ENCODE peak calls at places on chromosomes 11 and 22, in nine cellular contexts. M, P, C, V, T, R, E, N and Q are unnamed samples.

GRCh38 chr11:107859459-107860239 is 1.1 kb upstream of the SLC35F2 start:
- DNase-seq in M (no peak), P (peak; percentile 42), C (peak; percentile 30), V (peak; percentile 15), T (no peak), R (peak; percentile 79), E (peak; percentile 35), N (peak; percentile 49), Q (peak; percentile 21)

GRCh38 chr11:128210148-128210940 is 377.0 kb downstream of the ETS1 start:
- DNase-seq in M (no peak), P (no peak), C (no peak), V (no peak), T (no peak), R (no peak), E (peak; percentile 99), N (peak; percentile 95), Q (no peak)

GRCh38 chr22:31229402-31230140 is 17.5 kb downstream of the LIMK2 start:
- DNase-seq in M (no peak), P (no peak), C (no peak), V (no peak), T (no peak), R (peak; percentile 76), E (peak; percentile 29), N (peak; percentile 36), Q (no peak)

GRCh38 chr11:6418199-6418957 is 516 bp downstream of the APBB1 start:
- DNase-seq in M (no peak), P (no peak), C (no peak), V (no peak), T (no peak), R (peak; percentile 38), E (no peak), N (peak; percentile 46), Q (no peak)

GRCh38 chr11:61963282-61964057 is 4.0 kb downstream of the FTH1 start:
- DNase-seq in M (no peak), P (no peak), C (peak; percentile 91), V (no peak), T (no peak), R (no peak), E (peak; percentile 56), N (peak; percentile 85), Q (no peak)

GRCh38 chr11:45028921-45029680 is 78.4 kb upstream of the TP53I11 start:
- DNase-seq in M (no peak), P (no peak), C (no peak), V (no peak), T (no peak), R (no peak), E (no peak), N (no peak), Q (no peak)

GRCh38 chr11:75249704-75250103 is 9.1 kb downstream of the TPBGL start:
- DNase-seq in M (no peak), P (no peak), C (no peak), V (no peak), T (no peak), R (no peak), E (no peak), N (no peak), Q (no peak)

GRCh38 chr11:126891556-126892217 is 108.9 kb downstream of the KIRREL3 start:
- DNase-seq in M (no peak), P (no peak), C (no peak), V (no peak), T (no peak), R (no peak), E (no peak), N (peak; percentile 34), Q (no peak)

GRCh38 chr22:29167032-29167911 is 38.4 kb upstream of the EMID1 start:
- DNase-seq in M (no peak), P (peak; percentile 77), C (peak; percentile 95), V (no peak), T (peak; percentile 26), R (no peak), E (no peak), N (no peak), Q (no peak)

GRCh38 chr22:31944700-31945477 is 554 bp downstream of the YWHAH start:
- DNase-seq in M (peak; percentile 47), P (peak; percentile 50), C (no peak), V (peak; percentile 33), T (no peak), R (peak; percentile 70), E (peak; percentile 22), N (no peak), Q (peak; percentile 21)

GRCh38 chr11:2306971-2307732 is 5.3 kb downstream of the TSPAN32 start:
- DNase-seq in M (no peak), P (no peak), C (no peak), V (no peak), T (no peak), R (no peak), E (peak; percentile 22), N (peak; percentile 55), Q (no peak)

GRCh38 chr11:128291043-128291442 is 296.3 kb downstream of the ETS1 start:
- DNase-seq in M (no peak), P (no peak), C (no peak), V (no peak), T (no peak), R (peak; percentile 35), E (no peak), N (no peak), Q (no peak)

GRCh38 chr11:103897156-103897555 is 139.3 kb upstream of the DDI1 start:
- DNase-seq in M (no peak), P (no peak), C (peak; percentile 46), V (no peak), T (no peak), R (no peak), E (no peak), N (peak; percentile 10), Q (no peak)

GRCh38 chr22:24128631-24129601 is 52.4 kb upstream of the SUSD2 start:
- DNase-seq in M (no peak), P (no peak), C (peak; percentile 10), V (no peak), T (no peak), R (no peak), E (no peak), N (no peak), Q (no peak)

GRCh38 chr11:45180888-45181594 is 34.6 kb downstream of the PRDM11 start:
- DNase-seq in M (peak; percentile 61), P (peak; percentile 69), C (peak; percentile 51), V (no peak), T (peak; percentile 7), R (peak; percentile 69), E (peak; percentile 76), N (peak; percentile 87), Q (peak; percentile 7)

GRCh38 chr22:44623771-44624510 is 78.1 kb upstream of the PRR5 start:
- DNase-seq in M (peak; percentile 73), P (no peak), C (peak; percentile 19), V (no peak), T (no peak), R (peak; percentile 28), E (peak; percentile 13), N (peak; percentile 30), Q (no peak)

GRCh38 chr11:216081-216974 is 8.8 kb downstream of the RIC8A start:
- DNase-seq in M (no peak), P (no peak), C (no peak), V (no peak), T (no peak), R (no peak), E (no peak), N (no peak), Q (no peak)

GRCh38 chr11:128343134-128343514 is 244.2 kb downstream of the ETS1 start:
- DNase-seq in M (no peak), P (no peak), C (no peak), V (no peak), T (no peak), R (no peak), E (no peak), N (no peak), Q (no peak)

GRCh38 chr11:124518900-124519541 is 24.4 kb downstream of the OR8B12 start:
- DNase-seq in M (no peak), P (no peak), C (no peak), V (no peak), T (no peak), R (no peak), E (no peak), N (no peak), Q (no peak)

GRCh38 chr11:34987617-34988016 is 71.2 kb downstream of the PDHX start:
- DNase-seq in M (no peak), P (no peak), C (no peak), V (no peak), T (no peak), R (no peak), E (no peak), N (peak; percentile 34), Q (no peak)

GRCh38 chr22:49006207-49007012 is 821.3 kb downstream of the BRD1 start:
- DNase-seq in M (no peak), P (no peak), C (no peak), V (no peak), T (no peak), R (no peak), E (no peak), N (no peak), Q (no peak)

GRCh38 chr11:76786053-76787014 is 3.2 kb downstream of the TSKU start:
- DNase-seq in M (no peak), P (no peak), C (no peak), V (no peak), T (no peak), R (no peak), E (no peak), N (no peak), Q (no peak)

GRCh38 chr11:6315811-6316425 is 4.4 kb downstream of the CAVIN3 start:
- DNase-seq in M (peak; percentile 90), P (peak; percentile 47), C (peak; percentile 83), V (no peak), T (peak; percentile 7), R (peak; percentile 53), E (peak; percentile 66), N (peak; percentile 85), Q (no peak)

GRCh38 chr22:23271597-23271908 is 91.2 kb downstream of the BCR start:
- DNase-seq in M (no peak), P (no peak), C (no peak), V (no peak), T (no peak), R (no peak), E (no peak), N (no peak), Q (no peak)

GRCh38 chr11:43581370-43582023 is 99.0 kb upstream of the HSD17B12 start:
- DNase-seq in M (no peak), P (no peak), C (no peak), V (no peak), T (no peak), R (no peak), E (no peak), N (no peak), Q (no peak)

GRCh38 chr11:66970808-66971442 is 4.2 kb upstream of the C11orf86 start:
- DNase-seq in M (peak; percentile 99), P (peak; percentile 29), C (peak; percentile 72), V (no peak), T (no peak), R (no peak), E (peak; percentile 99), N (peak; percentile 99), Q (no peak)

GRCh38 chr11:35295751-35296150 is 123.6 kb downstream of the SLC1A2 start:
- DNase-seq in M (no peak), P (no peak), C (no peak), V (no peak), T (no peak), R (no peak), E (no peak), N (no peak), Q (no peak)

GRCh38 chr11:119585038-119585666 is 143.8 kb downstream of the NECTIN1 start:
- DNase-seq in M (no peak), P (no peak), C (no peak), V (no peak), T (no peak), R (peak; percentile 10), E (no peak), N (peak; percentile 18), Q (no peak)

GRCh38 chr11:109071712-109072524 is 350.1 kb upstream of the C11orf87 start:
- DNase-seq in M (no peak), P (no peak), C (no peak), V (no peak), T (no peak), R (no peak), E (no peak), N (peak; percentile 58), Q (no peak)

GRCh38 chr22:39214383-39215069 is 30.3 kb downstream of the PDGFB start:
- DNase-seq in M (no peak), P (no peak), C (no peak), V (no peak), T (no peak), R (no peak), E (peak; percentile 50), N (peak; percentile 34), Q (no peak)

GRCh38 chr11:65355776-65356393 is 1.3 kb downstream of the TIGD3 start:
- DNase-seq in M (no peak), P (no peak), C (no peak), V (no peak), T (no peak), R (peak; percentile 49), E (peak; percentile 36), N (peak; percentile 73), Q (no peak)